ENCODE peak calls at places on chromosomes 1 and 21, in six cellular contexts. One of them, this sample, is unnamed.

GRCh38 chr1:119868176-119868575 is 28.1 kb downstream of the ADAM30 start:
- ATAC-seq in CD4-positive, alpha-beta T cell: no peak
- ATAC-seq in gastroesophageal sphincter: no peak
- ATAC-seq in psoas muscle: no peak
- ATAC-seq in T-helper 17 cell: no peak
- ATAC-seq in SK-N-SH treated with all-trans-retinoic acid at 6 μM for 48 hours: no peak
- ATAC-seq in this sample: no peak

GRCh38 chr1:201329286-201329685 is 46.0 kb downstream of the PKP1 start:
- ATAC-seq in psoas muscle: peak
- ATAC-seq in SK-N-SH treated with all-trans-retinoic acid at 6 μM for 48 hours: no peak
- ATAC-seq in gastroesophageal sphincter: no peak
- ATAC-seq in T-helper 17 cell: no peak
- ATAC-seq in CD4-positive, alpha-beta T cell: no peak
- ATAC-seq in this sample: no peak

GRCh38 chr1:26354972-26355371 is 1.0 kb upstream of the CRYBG2 start:
- ATAC-seq in SK-N-SH treated with all-trans-retinoic acid at 6 μM for 48 hours: no peak
- ATAC-seq in psoas muscle: no peak
- ATAC-seq in CD4-positive, alpha-beta T cell: no peak
- ATAC-seq in gastroesophageal sphincter: no peak
- ATAC-seq in T-helper 17 cell: no peak
- ATAC-seq in this sample: no peak

GRCh38 chr1:209850342-209850979 is 22.7 kb downstream of the UTP25 start:
- ATAC-seq in SK-N-SH treated with all-trans-retinoic acid at 6 μM for 48 hours: peak
- ATAC-seq in T-helper 17 cell: peak
- ATAC-seq in psoas muscle: no peak
- ATAC-seq in CD4-positive, alpha-beta T cell: no peak
- ATAC-seq in gastroesophageal sphincter: no peak
- ATAC-seq in this sample: no peak

GRCh38 chr1:53285969-53286760 is 41.7 kb downstream of the LRP8 start:
- ATAC-seq in T-helper 17 cell: no peak
- ATAC-seq in CD4-positive, alpha-beta T cell: no peak
- ATAC-seq in SK-N-SH treated with all-trans-retinoic acid at 6 μM for 48 hours: no peak
- ATAC-seq in psoas muscle: no peak
- ATAC-seq in gastroesophageal sphincter: no peak
- ATAC-seq in this sample: peak

GRCh38 chr1:192080671-192081070 is 77.6 kb upstream of the RGS18 start:
- ATAC-seq in T-helper 17 cell: no peak
- ATAC-seq in gastroesophageal sphincter: no peak
- ATAC-seq in SK-N-SH treated with all-trans-retinoic acid at 6 μM for 48 hours: no peak
- ATAC-seq in CD4-positive, alpha-beta T cell: no peak
- ATAC-seq in psoas muscle: no peak
- ATAC-seq in this sample: no peak

GRCh38 chr1:89950703-89951102 is 44.2 kb upstream of the ZNF326 start:
- ATAC-seq in gastroesophageal sphincter: no peak
- ATAC-seq in CD4-positive, alpha-beta T cell: no peak
- ATAC-seq in psoas muscle: no peak
- ATAC-seq in T-helper 17 cell: no peak
- ATAC-seq in SK-N-SH treated with all-trans-retinoic acid at 6 μM for 48 hours: no peak
- ATAC-seq in this sample: no peak

GRCh38 chr1:29164588-29164987 is 17.1 kb downstream of the SRSF4 start:
- ATAC-seq in gastroesophageal sphincter: no peak
- ATAC-seq in SK-N-SH treated with all-trans-retinoic acid at 6 μM for 48 hours: no peak
- ATAC-seq in CD4-positive, alpha-beta T cell: no peak
- ATAC-seq in T-helper 17 cell: no peak
- ATAC-seq in psoas muscle: no peak
- ATAC-seq in this sample: no peak

GRCh38 chr1:247448107-247448778 is 9.7 kb downstream of the OR2B11 start:
- ATAC-seq in gastroesophageal sphincter: peak
- ATAC-seq in CD4-positive, alpha-beta T cell: no peak
- ATAC-seq in SK-N-SH treated with all-trans-retinoic acid at 6 μM for 48 hours: peak
- ATAC-seq in T-helper 17 cell: peak
- ATAC-seq in psoas muscle: peak
- ATAC-seq in this sample: no peak

GRCh38 chr21:14942801-14943490 is 121.9 kb downstream of the NRIP1 start:
- ATAC-seq in psoas muscle: no peak
- ATAC-seq in gastroesophageal sphincter: no peak
- ATAC-seq in T-helper 17 cell: no peak
- ATAC-seq in SK-N-SH treated with all-trans-retinoic acid at 6 μM for 48 hours: no peak
- ATAC-seq in CD4-positive, alpha-beta T cell: no peak
- ATAC-seq in this sample: no peak

GRCh38 chr1:116881879-116882520 is 27.7 kb upstream of the PTGFRN start:
- ATAC-seq in gastroesophageal sphincter: peak
- ATAC-seq in psoas muscle: peak
- ATAC-seq in T-helper 17 cell: no peak
- ATAC-seq in SK-N-SH treated with all-trans-retinoic acid at 6 μM for 48 hours: no peak
- ATAC-seq in CD4-positive, alpha-beta T cell: no peak
- ATAC-seq in this sample: no peak

This sample was measured in stimulated activated memory B cell treated with anti-CD40 and anti-IgM and Interleukin-4, amounts not matched to agents 10 μg/mL and 1 μg/mL and 100 μg/mL, for 72 hours.